ENCODE peak calls at places on chromosomes 16 and 17, in six cellular contexts. One of them, this sample, is unnamed.

GRCh38 chr16:28561557-28562187 is 8.0 kb downstream of the SGF29 start:
- DNase-seq in K562: no peak
- DNase-seq in HepG2: no peak
- DNase-seq in H1: no peak
- DNase-seq in WTC11: no peak
- DNase-seq in GM12878: no peak
- DNase-seq in this sample: no peak

GRCh38 chr17:1467898-1468492 is 12.0 kb upstream of the CRK start:
- DNase-seq in WTC11: peak
- DNase-seq in GM12878: no peak
- DNase-seq in K562: no peak
- DNase-seq in H1: no peak
- DNase-seq in HepG2: peak
- DNase-seq in this sample: peak

GRCh38 chr16:77840623-77841274 is 52.4 kb downstream of the VAT1L start:
- DNase-seq in GM12878: no peak
- DNase-seq in K562: no peak
- DNase-seq in HepG2: no peak
- DNase-seq in WTC11: no peak
- DNase-seq in H1: no peak
- DNase-seq in this sample: no peak

GRCh38 chr16:86227801-86228200 is 282.5 kb upstream of the FOXF1 start:
- DNase-seq in K562: no peak
- DNase-seq in WTC11: no peak
- DNase-seq in H1: no peak
- DNase-seq in GM12878: no peak
- DNase-seq in HepG2: no peak
- DNase-seq in this sample: no peak

GRCh38 chr17:40343126-40344119 is 21.1 kb downstream of the GJD3 start:
- DNase-seq in WTC11: no peak
- DNase-seq in K562: no peak
- DNase-seq in HepG2: no peak
- DNase-seq in H1: no peak
- DNase-seq in GM12878: no peak
- DNase-seq in this sample: no peak

GRCh38 chr17:81518785-81519283 is 6.2 kb upstream of the ACTG1 start:
- DNase-seq in HepG2: no peak
- DNase-seq in WTC11: no peak
- DNase-seq in GM12878: no peak
- DNase-seq in K562: peak
- DNase-seq in H1: no peak
- DNase-seq in this sample: peak

GRCh38 chr17:34519286-34519685 is 60.1 kb upstream of the TMEM132E start:
- DNase-seq in GM12878: no peak
- DNase-seq in WTC11: peak
- DNase-seq in K562: peak
- DNase-seq in H1: peak
- DNase-seq in HepG2: peak
- DNase-seq in this sample: peak

GRCh38 chr17:59643159-59643857 is 23.6 kb downstream of the CLTC start:
- DNase-seq in HepG2: no peak
- DNase-seq in WTC11: no peak
- DNase-seq in H1: no peak
- DNase-seq in K562: no peak
- DNase-seq in GM12878: no peak
- DNase-seq in this sample: peak

GRCh38 chr16:19874026-19874425 is 10.6 kb downstream of the GPRC5B start:
- DNase-seq in HepG2: no peak
- DNase-seq in K562: no peak
- DNase-seq in WTC11: no peak
- DNase-seq in GM12878: no peak
- DNase-seq in H1: no peak
- DNase-seq in this sample: no peak

GRCh38 chr16:1958715-1959268 is 546 bp upstream of the NDUFB10 start:
- DNase-seq in WTC11: no peak
- DNase-seq in GM12878: no peak
- DNase-seq in H1: peak
- DNase-seq in K562: no peak
- DNase-seq in HepG2: no peak
- DNase-seq in this sample: no peak

GRCh38 chr17:28276011-28276410 is 43.0 kb upstream of the TMEM97 start:
- DNase-seq in GM12878: no peak
- DNase-seq in WTC11: no peak
- DNase-seq in K562: no peak
- DNase-seq in HepG2: no peak
- DNase-seq in H1: no peak
- DNase-seq in this sample: no peak

GRCh38 chr16:86751081-86752030 is 173.0 kb downstream of the FOXL1 start:
- DNase-seq in H1: no peak
- DNase-seq in HepG2: no peak
- DNase-seq in GM12878: no peak
- DNase-seq in K562: no peak
- DNase-seq in WTC11: no peak
- DNase-seq in this sample: no peak

GRCh38 chr17:45143767-45144198 is 4.5 kb upstream of the HEXIM1 start:
- DNase-seq in HepG2: no peak
- DNase-seq in WTC11: peak
- DNase-seq in GM12878: no peak
- DNase-seq in H1: no peak
- DNase-seq in K562: peak
- DNase-seq in this sample: peak

DNA sequence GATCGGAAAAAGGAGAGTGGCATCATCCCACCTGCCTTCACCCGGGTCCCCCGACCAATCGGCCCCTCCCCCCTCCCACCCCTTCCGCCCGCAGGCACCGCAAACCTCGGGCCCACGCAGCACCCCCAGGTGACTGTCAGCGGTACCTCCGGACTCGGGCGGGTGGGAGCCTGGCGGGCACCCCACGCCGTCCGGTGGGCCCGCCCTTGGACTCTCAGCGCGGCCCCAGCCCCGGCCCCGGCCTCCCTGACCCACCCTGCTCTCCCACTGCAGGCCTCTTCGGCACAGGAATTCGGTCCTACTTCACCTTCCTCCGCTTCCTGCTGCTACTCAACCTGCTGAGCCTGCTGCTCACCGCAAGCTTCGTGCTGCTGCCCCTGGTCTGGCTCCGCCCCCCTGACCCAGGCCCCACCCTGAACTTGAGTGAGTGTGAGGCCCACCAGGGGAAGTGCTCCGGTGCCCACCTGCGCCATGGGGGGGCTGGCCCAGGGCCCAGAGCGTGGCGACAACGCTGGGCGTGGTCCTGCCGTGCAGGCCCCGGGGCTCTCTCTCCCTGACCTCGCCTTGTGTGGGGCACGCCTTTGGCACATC is 1.6 kb downstream of the TMC8 start:
- DNase-seq in WTC11: peak
- DNase-seq in K562: no peak
- DNase-seq in H1: peak
- DNase-seq in HepG2: no peak
- DNase-seq in GM12878: no peak
- DNase-seq in this sample: peak
- TF ChIP-seq CREB1 in WTC11: no peak
- TF ChIP-seq CREB1 in K562: no peak
- TF ChIP-seq CREB1 in H1: no peak
- TF ChIP-seq CREB1 in HepG2: no peak
- TF ChIP-seq CREB1 in GM12878: no peak
- TF ChIP-seq CREB1 in this sample: no peak

DNA sequence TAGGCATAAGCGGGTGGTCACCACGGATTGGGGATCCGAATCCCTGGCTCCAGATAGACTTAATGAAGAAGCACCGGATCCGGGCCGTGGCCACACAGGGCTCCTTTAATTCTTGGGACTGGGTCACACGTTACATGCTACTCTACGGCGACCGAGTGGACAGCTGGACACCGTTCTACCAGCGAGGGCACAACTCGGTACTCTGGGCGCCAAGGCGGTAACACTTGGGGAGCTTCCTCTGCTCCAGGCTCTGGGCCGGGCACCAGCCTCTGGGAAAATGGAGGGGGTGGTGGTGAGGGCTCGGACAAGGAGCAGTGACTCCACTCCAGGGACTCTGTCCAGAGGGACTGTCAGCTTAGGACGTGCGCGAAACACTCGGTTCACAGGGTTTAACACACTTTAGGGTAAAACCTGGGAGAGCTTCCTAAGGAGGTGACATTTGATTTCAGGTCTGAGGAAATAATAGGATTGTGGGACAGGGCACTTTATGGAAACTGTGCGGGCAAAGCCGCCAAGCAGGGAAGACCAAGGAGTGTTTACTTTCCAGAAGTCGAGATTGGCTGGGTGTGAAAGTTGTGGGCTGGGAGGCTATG is 1.8 kb downstream of the CNTNAP1 start:
- DNase-seq in HepG2: no peak
- DNase-seq in WTC11: no peak
- DNase-seq in H1: no peak
- DNase-seq in K562: no peak
- DNase-seq in GM12878: no peak
- DNase-seq in this sample: no peak
- TF ChIP-seq CREB1 in HepG2: no peak
- TF ChIP-seq CREB1 in WTC11: no peak
- TF ChIP-seq CREB1 in H1: no peak
- TF ChIP-seq CREB1 in K562: no peak
- TF ChIP-seq CREB1 in GM12878: no peak
- TF ChIP-seq CREB1 in this sample: no peak

DNA sequence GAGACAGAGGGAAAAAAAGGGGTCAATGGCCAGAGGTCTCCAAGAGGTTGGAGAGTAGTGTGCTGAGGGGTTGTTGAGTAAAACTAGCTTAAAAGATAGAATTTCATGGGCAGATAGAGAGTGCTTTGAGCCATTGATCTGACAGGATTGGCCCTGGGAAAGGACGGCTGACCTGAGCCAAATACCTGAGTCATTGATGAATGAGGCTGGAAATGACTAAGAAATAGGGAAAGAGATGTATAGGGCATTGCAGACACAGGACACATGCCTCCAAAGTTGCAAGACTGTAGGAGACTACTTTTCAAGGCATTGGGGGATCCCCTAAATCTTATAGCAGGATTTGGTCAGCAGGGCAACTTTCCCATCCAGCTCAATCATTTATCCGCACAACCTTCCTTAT is 168.7 kb downstream of the ABCC12 start:
- DNase-seq in WTC11: no peak
- DNase-seq in HepG2: no peak
- DNase-seq in H1: no peak
- DNase-seq in GM12878: no peak
- DNase-seq in K562: no peak
- DNase-seq in this sample: no peak
- TF ChIP-seq CREB1 in WTC11: no peak
- TF ChIP-seq CREB1 in HepG2: no peak
- TF ChIP-seq CREB1 in H1: no peak
- TF ChIP-seq CREB1 in GM12878: no peak
- TF ChIP-seq CREB1 in K562: no peak
- TF ChIP-seq CREB1 in this sample: no peak

DNA sequence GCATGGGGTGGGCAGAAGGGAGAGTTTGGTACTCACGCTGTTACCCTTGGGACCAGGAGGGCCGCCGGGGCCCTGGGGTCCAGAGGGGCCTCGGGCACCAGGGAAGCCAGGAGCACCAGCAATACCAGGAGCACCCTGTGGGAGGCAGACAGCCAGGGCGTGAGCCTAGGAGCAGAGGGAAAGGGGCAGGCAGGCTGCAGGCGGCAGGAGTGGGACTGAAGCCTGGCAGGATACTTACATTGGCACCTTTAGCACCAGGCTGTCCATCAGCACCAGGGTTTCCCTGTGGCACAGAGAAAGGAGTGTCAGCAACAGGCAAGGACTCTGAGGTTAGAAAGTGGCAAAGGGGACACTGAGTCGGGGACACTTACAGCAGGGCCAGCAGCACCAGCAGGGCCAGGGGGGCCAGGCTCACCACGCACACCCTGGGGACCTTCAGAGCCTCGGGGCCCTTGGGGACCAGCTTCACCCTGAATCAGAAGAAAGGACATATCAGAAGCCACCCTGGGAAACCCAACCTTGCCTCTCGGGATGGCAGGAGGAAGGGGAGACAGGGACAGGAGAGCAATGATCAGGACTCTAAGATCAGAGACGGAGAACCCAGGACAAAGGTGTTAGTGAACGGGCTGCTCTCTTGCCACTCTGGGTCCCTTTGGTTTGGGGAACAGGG is 6.1 kb downstream of the COL1A1 start:
- DNase-seq in H1: no peak
- DNase-seq in HepG2: no peak
- DNase-seq in K562: no peak
- DNase-seq in WTC11: no peak
- DNase-seq in GM12878: no peak
- DNase-seq in this sample: no peak
- TF ChIP-seq CREB1 in H1: no peak
- TF ChIP-seq CREB1 in HepG2: no peak
- TF ChIP-seq CREB1 in K562: no peak
- TF ChIP-seq CREB1 in WTC11: no peak
- TF ChIP-seq CREB1 in GM12878: no peak
- TF ChIP-seq CREB1 in this sample: no peak

GRCh38 chr17:61205406-61205805 is 194.2 kb upstream of the TBX2 start:
- DNase-seq in K562: no peak
- DNase-seq in H1: no peak
- DNase-seq in GM12878: no peak
- DNase-seq in HepG2: no peak
- DNase-seq in WTC11: no peak
- DNase-seq in this sample: no peak
- TF ChIP-seq CREB1 in K562: no peak
- TF ChIP-seq CREB1 in H1: no peak
- TF ChIP-seq CREB1 in GM12878: no peak
- TF ChIP-seq CREB1 in HepG2: no peak
- TF ChIP-seq CREB1 in WTC11: no peak
- TF ChIP-seq CREB1 in this sample: no peak